ENCODE peak calls at places on chromosomes 2 and 18, in nine cellular contexts. H is A549; W is CD4-positive, alpha-beta T cell; Z is GM20000; U is GM12864; K is MCF 10A; S is epithelial cell of esophagus; F is astrocyte of the spinal cord; G is AG04449. L is an unnamed sample.

GRCh38 chr2:18299423-18300212 is 260.8 kb downstream of the RDH14 start:
- DNase-seq in H (peak), W (no peak), Z (no peak), U (no peak), K (peak), S (peak), F (peak), G (peak), L (no peak)

GRCh38 chr2:108403494-108403893 is 25.7 kb downstream of the SULT1C4 start:
- DNase-seq in H (no peak), W (no peak), Z (no peak), U (no peak), K (peak), S (no peak), F (peak), G (peak), L (no peak)

GRCh38 chr2:209476367-209477191 is 52.7 kb downstream of the MAP2 start:
- DNase-seq in H (no peak), W (no peak), Z (no peak), U (no peak), K (peak), S (peak), F (peak), G (no peak), L (no peak)

GRCh38 chr2:174121178-174121577 is 127.2 kb downstream of the OLA1 start:
- DNase-seq in H (no peak), W (no peak), Z (no peak), U (no peak), K (no peak), S (no peak), F (peak), G (no peak), L (no peak)

GRCh38 chr18:51911582-51911981 is 428.4 kb upstream of the DCC start:
- DNase-seq in H (no peak), W (no peak), Z (no peak), U (no peak), K (no peak), S (no peak), F (no peak), G (no peak), L (no peak)

GRCh38 chr2:10647451-10647850 is 42.3 kb downstream of the NOL10 start:
- DNase-seq in H (no peak), W (no peak), Z (no peak), U (no peak), K (no peak), S (no peak), F (no peak), G (no peak), L (no peak)

GRCh38 chr2:29921560-29921915 is at the start of gene ALK:
- DNase-seq in H (peak), W (peak), Z (peak), U (no peak), K (peak), S (peak), F (peak), G (peak), L (peak)

GRCh38 chr2:216633616-216634316 is 546 bp downstream of the IGFBP2 start:
- DNase-seq in H (peak), W (no peak), Z (no peak), U (no peak), K (no peak), S (no peak), F (no peak), G (no peak), L (peak)

GRCh38 chr2:72934683-72935610 is 17.6 kb downstream of the EMX1 start:
- DNase-seq in H (peak), W (no peak), Z (peak), U (no peak), K (peak), S (peak), F (no peak), G (no peak), L (peak)
- TF ChIP-seq CTCF in H (peak), W (no peak), Z (peak), U (peak), K (peak), S (peak), F (peak), G (no peak), L (peak)

GRCh38 chr2:128735296-128735960 is 416.8 kb upstream of the HS6ST1 start:
- DNase-seq in H (no peak), W (no peak), Z (no peak), U (no peak), K (no peak), S (no peak), F (no peak), G (no peak), L (no peak)
- TF ChIP-seq CTCF in H (no peak), W (no peak), Z (no peak), U (no peak), K (no peak), S (no peak), F (no peak), G (no peak), L (no peak)

DNA sequence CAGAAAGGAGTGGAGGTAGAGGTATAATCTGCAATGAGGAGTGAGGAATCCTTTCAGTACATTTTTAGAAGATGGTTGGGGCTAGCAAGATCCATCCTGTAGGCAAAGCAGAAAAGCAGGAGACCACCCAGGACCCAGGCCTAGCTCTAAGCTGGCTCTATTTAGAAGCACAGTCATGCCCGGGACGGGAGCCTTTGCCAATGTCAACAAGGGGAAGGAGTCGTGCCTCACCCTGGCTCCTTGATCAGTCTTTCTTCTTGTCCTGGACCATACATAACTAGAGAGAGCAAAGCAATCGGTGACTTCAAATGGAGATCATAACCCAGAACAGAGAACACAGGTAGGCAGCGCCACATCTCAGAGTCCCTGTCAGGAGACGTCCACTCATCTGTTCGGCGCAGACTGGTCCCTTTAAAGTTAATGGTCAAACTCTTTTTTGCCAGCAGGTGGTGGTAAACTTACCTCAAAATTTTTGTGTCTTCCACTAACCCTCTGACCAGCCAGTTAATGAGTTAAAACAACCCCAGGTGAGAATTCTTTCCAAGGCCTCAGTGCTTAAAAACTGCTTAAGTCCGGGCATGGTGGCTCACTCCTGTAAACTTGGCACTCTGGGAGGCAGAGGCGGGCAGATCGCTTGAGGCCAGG is 8.0 kb downstream of the MC5R start:
- DNase-seq in H (no peak), W (no peak), Z (no peak), U (no peak), K (peak), S (no peak), F (no peak), G (no peak), L (peak)
- TF ChIP-seq CTCF in H (no peak), W (no peak), Z (no peak), U (peak), K (no peak), S (no peak), F (no peak), G (no peak), L (peak)

GRCh38 chr2:191869178-191869577 is 22.3 kb upstream of the CAVIN2 start:
- DNase-seq in H (no peak), W (no peak), Z (no peak), U (no peak), K (peak), S (peak), F (no peak), G (no peak), L (peak)
- TF ChIP-seq CTCF in H (no peak), W (no peak), Z (peak), U (peak), K (no peak), S (peak), F (peak), G (peak), L (peak)

L was measured in GM13977.